ENCODE peak calls at places on chromosomes 12 and 14, in ten cellular contexts. One of them, this sample, is unnamed.
A peak's percentile ranks its signal among the peaks of the same experiment; 100 is the strongest.

GRCh38 chr12:13835657-13836056 is 145.7 kb downstream of the GRIN2B start:
- DNase-seq in sigmoid colon: no peak
- DNase-seq in heart right ventricle: no peak
- DNase-seq in thoracic aorta: no peak
- DNase-seq in AG04450: no peak
- DNase-seq in caudate nucleus: no peak
- DNase-seq in substantia nigra: no peak
- DNase-seq in MM.1S: no peak
- DNase-seq in aorta: no peak
- DNase-seq in esophagus muscularis mucosa: peak; percentile 39
- DNase-seq in this sample: no peak

GRCh38 chr12:1533602-1534304 is 60.6 kb downstream of the FBXL14 start:
- DNase-seq in substantia nigra: no peak
- DNase-seq in AG04450: no peak
- DNase-seq in MM.1S: peak; percentile 94
- DNase-seq in thoracic aorta: no peak
- DNase-seq in aorta: no peak
- DNase-seq in sigmoid colon: no peak
- DNase-seq in heart right ventricle: no peak
- DNase-seq in caudate nucleus: no peak
- DNase-seq in esophagus muscularis mucosa: no peak
- DNase-seq in this sample: no peak

GRCh38 chr14:39417014-39417413 is 15.2 kb downstream of the FBXO33 start:
- DNase-seq in heart right ventricle: peak; percentile 38
- DNase-seq in caudate nucleus: no peak
- DNase-seq in sigmoid colon: no peak
- DNase-seq in esophagus muscularis mucosa: no peak
- DNase-seq in MM.1S: no peak
- DNase-seq in thoracic aorta: no peak
- DNase-seq in AG04450: no peak
- DNase-seq in aorta: no peak
- DNase-seq in substantia nigra: no peak
- DNase-seq in this sample: no peak

GRCh38 chr12:27185234-27186045 is 58.6 kb upstream of the STK38L start:
- DNase-seq in caudate nucleus: no peak
- DNase-seq in MM.1S: peak; percentile 99
- DNase-seq in esophagus muscularis mucosa: no peak
- DNase-seq in thoracic aorta: no peak
- DNase-seq in sigmoid colon: no peak
- DNase-seq in heart right ventricle: no peak
- DNase-seq in AG04450: no peak
- DNase-seq in aorta: no peak
- DNase-seq in substantia nigra: no peak
- DNase-seq in this sample: no peak

GRCh38 chr14:52840916-52841315 is 49.5 kb upstream of the GNPNAT1 start:
- DNase-seq in heart right ventricle: no peak
- DNase-seq in AG04450: peak; percentile 13
- DNase-seq in caudate nucleus: no peak
- DNase-seq in aorta: no peak
- DNase-seq in thoracic aorta: no peak
- DNase-seq in substantia nigra: no peak
- DNase-seq in MM.1S: no peak
- DNase-seq in sigmoid colon: peak; percentile 74
- DNase-seq in esophagus muscularis mucosa: no peak
- DNase-seq in this sample: no peak

GRCh38 chr12:19893514-19893913 is 454.2 kb downstream of the AEBP2 start:
- DNase-seq in heart right ventricle: no peak
- DNase-seq in thoracic aorta: no peak
- DNase-seq in AG04450: peak; percentile 7
- DNase-seq in esophagus muscularis mucosa: no peak
- DNase-seq in caudate nucleus: no peak
- DNase-seq in sigmoid colon: no peak
- DNase-seq in MM.1S: peak; percentile 58
- DNase-seq in aorta: no peak
- DNase-seq in substantia nigra: no peak
- DNase-seq in this sample: no peak

GRCh38 chr14:58296731-58297130 is 1.6 kb upstream of the ARID4A start:
- DNase-seq in substantia nigra: no peak
- DNase-seq in caudate nucleus: no peak
- DNase-seq in heart right ventricle: no peak
- DNase-seq in thoracic aorta: no peak
- DNase-seq in sigmoid colon: no peak
- DNase-seq in aorta: no peak
- DNase-seq in AG04450: no peak
- DNase-seq in MM.1S: no peak
- DNase-seq in esophagus muscularis mucosa: no peak
- DNase-seq in this sample: no peak

GRCh38 chr12:66014818-66015217 is 115.7 kb downstream of the LLPH start:
- DNase-seq in caudate nucleus: no peak
- DNase-seq in thoracic aorta: no peak
- DNase-seq in MM.1S: no peak
- DNase-seq in esophagus muscularis mucosa: peak; percentile 55
- DNase-seq in heart right ventricle: no peak
- DNase-seq in AG04450: peak; percentile 30
- DNase-seq in sigmoid colon: no peak
- DNase-seq in substantia nigra: no peak
- DNase-seq in aorta: no peak
- DNase-seq in this sample: no peak

GRCh38 chr14:49598182-49598478 is 610 bp upstream of the LRR1 start:
- DNase-seq in caudate nucleus: no peak
- DNase-seq in esophagus muscularis mucosa: no peak
- DNase-seq in aorta: no peak
- DNase-seq in substantia nigra: no peak
- DNase-seq in heart right ventricle: no peak
- DNase-seq in thoracic aorta: no peak
- DNase-seq in MM.1S: no peak
- DNase-seq in AG04450: no peak
- DNase-seq in sigmoid colon: no peak
- DNase-seq in this sample: no peak

GRCh38 chr14:101721951-101722661 is 39.4 kb upstream of the PPP2R5C start:
- DNase-seq in substantia nigra: no peak
- DNase-seq in caudate nucleus: no peak
- DNase-seq in MM.1S: no peak
- DNase-seq in heart right ventricle: peak; percentile 29
- DNase-seq in esophagus muscularis mucosa: peak; percentile 91
- DNase-seq in sigmoid colon: no peak
- DNase-seq in AG04450: no peak
- DNase-seq in thoracic aorta: no peak
- DNase-seq in aorta: no peak
- DNase-seq in this sample: peak; percentile 70

GRCh38 chr14:106845286-106846087 is 1319.1 kb downstream of the TMEM121 start:
- DNase-seq in substantia nigra: no peak
- DNase-seq in AG04450: no peak
- DNase-seq in thoracic aorta: no peak
- DNase-seq in esophagus muscularis mucosa: no peak
- DNase-seq in aorta: no peak
- DNase-seq in MM.1S: no peak
- DNase-seq in heart right ventricle: no peak
- DNase-seq in caudate nucleus: no peak
- DNase-seq in sigmoid colon: no peak
- DNase-seq in this sample: no peak

GRCh38 chr14:45785240-45785639 is 532.2 kb upstream of the MIS18BP1 start:
- DNase-seq in substantia nigra: no peak
- DNase-seq in aorta: no peak
- DNase-seq in sigmoid colon: no peak
- DNase-seq in esophagus muscularis mucosa: no peak
- DNase-seq in AG04450: no peak
- DNase-seq in thoracic aorta: no peak
- DNase-seq in caudate nucleus: no peak
- DNase-seq in MM.1S: no peak
- DNase-seq in heart right ventricle: no peak
- DNase-seq in this sample: no peak

GRCh38 chr12:102691773-102692555 is 211.6 kb upstream of the IGF1 start:
- DNase-seq in AG04450: no peak
- DNase-seq in substantia nigra: no peak
- DNase-seq in MM.1S: no peak
- DNase-seq in esophagus muscularis mucosa: no peak
- DNase-seq in aorta: no peak
- DNase-seq in heart right ventricle: no peak
- DNase-seq in caudate nucleus: no peak
- DNase-seq in sigmoid colon: no peak
- DNase-seq in thoracic aorta: no peak
- DNase-seq in this sample: no peak

GRCh38 chr14:61561657-61562276 is 133.5 kb upstream of the HIF1A start:
- DNase-seq in heart right ventricle: peak; percentile 82
- DNase-seq in aorta: peak; percentile 89
- DNase-seq in sigmoid colon: peak; percentile 83
- DNase-seq in MM.1S: no peak
- DNase-seq in esophagus muscularis mucosa: no peak
- DNase-seq in thoracic aorta: peak; percentile 58
- DNase-seq in AG04450: peak; percentile 96
- DNase-seq in caudate nucleus: no peak
- DNase-seq in substantia nigra: no peak
- DNase-seq in this sample: peak; percentile 84

GRCh38 chr12:43884683-43885410 is 49.0 kb downstream of the TMEM117 start:
- DNase-seq in thoracic aorta: no peak
- DNase-seq in esophagus muscularis mucosa: no peak
- DNase-seq in substantia nigra: peak; percentile 23
- DNase-seq in AG04450: no peak
- DNase-seq in sigmoid colon: no peak
- DNase-seq in MM.1S: no peak
- DNase-seq in heart right ventricle: peak; percentile 6
- DNase-seq in aorta: no peak
- DNase-seq in caudate nucleus: no peak
- DNase-seq in this sample: no peak

GRCh38 chr12:12562016-12562483 is 613 bp downstream of the DUSP16 start:
- DNase-seq in thoracic aorta: no peak
- DNase-seq in heart right ventricle: peak; percentile 36
- DNase-seq in substantia nigra: peak; percentile 57
- DNase-seq in caudate nucleus: peak; percentile 21
- DNase-seq in aorta: peak; percentile 77
- DNase-seq in esophagus muscularis mucosa: no peak
- DNase-seq in AG04450: no peak
- DNase-seq in MM.1S: peak; percentile 30
- DNase-seq in sigmoid colon: peak; percentile 67
- DNase-seq in this sample: peak; percentile 73

GRCh38 chr12:47317182-47317915 is 237.6 kb upstream of the AMIGO2 start:
- DNase-seq in sigmoid colon: no peak
- DNase-seq in substantia nigra: no peak
- DNase-seq in AG04450: no peak
- DNase-seq in esophagus muscularis mucosa: no peak
- DNase-seq in aorta: no peak
- DNase-seq in MM.1S: peak; percentile 73
- DNase-seq in thoracic aorta: no peak
- DNase-seq in heart right ventricle: no peak
- DNase-seq in caudate nucleus: no peak
- DNase-seq in this sample: no peak

GRCh38 chr12:15788266-15789214 is 648 bp downstream of the EPS8 start:
- DNase-seq in sigmoid colon: peak; percentile 72
- DNase-seq in esophagus muscularis mucosa: no peak
- DNase-seq in substantia nigra: peak; percentile 55
- DNase-seq in aorta: peak; percentile 86
- DNase-seq in heart right ventricle: no peak
- DNase-seq in caudate nucleus: no peak
- DNase-seq in thoracic aorta: no peak
- DNase-seq in MM.1S: peak; percentile 49
- DNase-seq in AG04450: no peak
- DNase-seq in this sample: peak; percentile 60

GRCh38 chr12:13745100-13745678 is 236.2 kb downstream of the GRIN2B start:
- DNase-seq in sigmoid colon: no peak
- DNase-seq in esophagus muscularis mucosa: no peak
- DNase-seq in thoracic aorta: no peak
- DNase-seq in heart right ventricle: no peak
- DNase-seq in aorta: no peak
- DNase-seq in caudate nucleus: no peak
- DNase-seq in substantia nigra: no peak
- DNase-seq in MM.1S: no peak
- DNase-seq in AG04450: no peak
- DNase-seq in this sample: no peak

GRCh38 chr14:100880271-100881101 is 23.0 kb downstream of the RTL1 start:
- DNase-seq in heart right ventricle: no peak
- DNase-seq in AG04450: no peak
- DNase-seq in thoracic aorta: no peak
- DNase-seq in caudate nucleus: no peak
- DNase-seq in esophagus muscularis mucosa: no peak
- DNase-seq in sigmoid colon: no peak
- DNase-seq in substantia nigra: no peak
- DNase-seq in aorta: peak; percentile 69
- DNase-seq in MM.1S: no peak
- DNase-seq in this sample: no peak

GRCh38 chr12:34604631-34605509 is 582.6 kb downstream of the ALG10 start:
- DNase-seq in AG04450: no peak
- DNase-seq in heart right ventricle: no peak
- DNase-seq in sigmoid colon: peak; percentile 52
- DNase-seq in caudate nucleus: no peak
- DNase-seq in MM.1S: no peak
- DNase-seq in aorta: peak; percentile 50
- DNase-seq in esophagus muscularis mucosa: peak; percentile 47
- DNase-seq in substantia nigra: no peak
- DNase-seq in thoracic aorta: no peak
- DNase-seq in this sample: peak; percentile 72

GRCh38 chr12:122928891-122929538 is 33.1 kb upstream of the VPS37B start:
- DNase-seq in caudate nucleus: no peak
- DNase-seq in MM.1S: no peak
- DNase-seq in AG04450: no peak
- DNase-seq in aorta: no peak
- DNase-seq in heart right ventricle: no peak
- DNase-seq in substantia nigra: no peak
- DNase-seq in esophagus muscularis mucosa: no peak
- DNase-seq in sigmoid colon: no peak
- DNase-seq in thoracic aorta: no peak
- DNase-seq in this sample: no peak
- H3K27ac ChIP-seq in caudate nucleus: no peak overlapping the region
- H3K27ac ChIP-seq in MM.1S: no peak overlapping the region
- H3K27ac ChIP-seq in AG04450: no peak overlapping the region
- H3K27ac ChIP-seq in aorta: no peak overlapping the region
- H3K27ac ChIP-seq in heart right ventricle: no peak overlapping the region
- H3K27ac ChIP-seq in substantia nigra: no peak overlapping the region
- H3K27ac ChIP-seq in esophagus muscularis mucosa: no peak overlapping the region
- H3K27ac ChIP-seq in sigmoid colon: no peak overlapping the region
- H3K27ac ChIP-seq in thoracic aorta: no peak overlapping the region
- H3K27ac ChIP-seq in this sample: no peak overlapping the region

GRCh38 chr12:40870981-40871380 is 178.7 kb downstream of the CNTN1 start:
- DNase-seq in esophagus muscularis mucosa: no peak
- DNase-seq in caudate nucleus: no peak
- DNase-seq in heart right ventricle: no peak
- DNase-seq in substantia nigra: no peak
- DNase-seq in MM.1S: no peak
- DNase-seq in thoracic aorta: no peak
- DNase-seq in AG04450: no peak
- DNase-seq in aorta: no peak
- DNase-seq in sigmoid colon: no peak
- DNase-seq in this sample: no peak
- H3K27ac ChIP-seq in esophagus muscularis mucosa: no peak overlapping the region
- H3K27ac ChIP-seq in caudate nucleus: peak overlapping the region; percentile 65
- H3K27ac ChIP-seq in heart right ventricle: no peak overlapping the region
- H3K27ac ChIP-seq in substantia nigra: no peak overlapping the region
- H3K27ac ChIP-seq in MM.1S: no peak overlapping the region
- H3K27ac ChIP-seq in thoracic aorta: no peak overlapping the region
- H3K27ac ChIP-seq in AG04450: no peak overlapping the region
- H3K27ac ChIP-seq in aorta: no peak overlapping the region
- H3K27ac ChIP-seq in sigmoid colon: no peak overlapping the region
- H3K27ac ChIP-seq in this sample: no peak overlapping the region

GRCh38 chr12:131391399-131391798 is 319.5 kb upstream of the SFSWAP start:
- DNase-seq in sigmoid colon: no peak
- DNase-seq in thoracic aorta: no peak
- DNase-seq in caudate nucleus: no peak
- DNase-seq in AG04450: no peak
- DNase-seq in substantia nigra: no peak
- DNase-seq in heart right ventricle: no peak
- DNase-seq in MM.1S: no peak
- DNase-seq in aorta: peak; percentile 62
- DNase-seq in esophagus muscularis mucosa: no peak
- DNase-seq in this sample: no peak
- H3K27ac ChIP-seq in sigmoid colon: no peak overlapping the region
- H3K27ac ChIP-seq in thoracic aorta: no peak overlapping the region
- H3K27ac ChIP-seq in caudate nucleus: no peak overlapping the region
- H3K27ac ChIP-seq in AG04450: no peak overlapping the region
- H3K27ac ChIP-seq in substantia nigra: no peak overlapping the region
- H3K27ac ChIP-seq in heart right ventricle: no peak overlapping the region
- H3K27ac ChIP-seq in MM.1S: no peak overlapping the region
- H3K27ac ChIP-seq in aorta: no peak overlapping the region
- H3K27ac ChIP-seq in esophagus muscularis mucosa: no peak overlapping the region
- H3K27ac ChIP-seq in this sample: no peak overlapping the region

GRCh38 chr12:10615532-10615931 is 2.1 kb upstream of the MAGOHB start:
- DNase-seq in substantia nigra: no peak
- DNase-seq in AG04450: no peak
- DNase-seq in caudate nucleus: no peak
- DNase-seq in thoracic aorta: no peak
- DNase-seq in MM.1S: no peak
- DNase-seq in aorta: no peak
- DNase-seq in sigmoid colon: no peak
- DNase-seq in esophagus muscularis mucosa: no peak
- DNase-seq in heart right ventricle: no peak
- DNase-seq in this sample: no peak
- H3K27ac ChIP-seq in substantia nigra: no peak overlapping the region
- H3K27ac ChIP-seq in AG04450: no peak overlapping the region
- H3K27ac ChIP-seq in caudate nucleus: no peak overlapping the region
- H3K27ac ChIP-seq in thoracic aorta: no peak overlapping the region
- H3K27ac ChIP-seq in MM.1S: no peak overlapping the region
- H3K27ac ChIP-seq in aorta: no peak overlapping the region
- H3K27ac ChIP-seq in sigmoid colon: no peak overlapping the region
- H3K27ac ChIP-seq in esophagus muscularis mucosa: no peak overlapping the region
- H3K27ac ChIP-seq in heart right ventricle: no peak overlapping the region
- H3K27ac ChIP-seq in this sample: no peak overlapping the region

This sample was measured in suprapubic skin.